ENCODE peak calls at places on chromosomes 11 and 22, in four cellular contexts. E is mucosa of descending colon; A is fibroblast of lung; U is stimulated activated CD4-positive, alpha-beta T cell treated with anti-CD3 and anti-CD28 coated beads, Interleukin-4, amount 100 ng/mL, for 1 hour. T is an unnamed sample.

GRCh38 chr11:8831861-8832260 is 79.1 kb upstream of the AKIP1 start:
- DNase-seq in E (no peak), A (no peak), U (no peak), T (no peak)

GRCh38 chr11:16000065-16000464 is 356.3 kb downstream of the SOX6 start:
- DNase-seq in E (no peak), A (peak), U (no peak), T (peak)

GRCh38 chr22:33902073-33902472 is 18.2 kb downstream of the LARGE1 start:
- DNase-seq in E (no peak), A (no peak), U (no peak), T (no peak)

GRCh38 chr11:46159694-46160093 is 38.4 kb upstream of the PHF21A start:
- DNase-seq in E (no peak), A (no peak), U (no peak), T (no peak)

GRCh38 chr11:76086713-76087635 is 119.3 kb downstream of the WNT11 start:
- DNase-seq in E (no peak), A (peak), U (no peak), T (no peak)

GRCh38 chr11:72224587-72225410 is at the start of gene INPPL1:
- DNase-seq in E (peak), A (peak), U (peak), T (no peak)

GRCh38 chr22:26436903-26437515 is 7.9 kb downstream of the ASPHD2 start:
- DNase-seq in E (peak), A (no peak), U (no peak), T (no peak)

GRCh38 chr11:2528301-2529050 is 83.7 kb downstream of the KCNQ1 start:
- DNase-seq in E (peak), A (no peak), U (no peak), T (no peak)

GRCh38 chr11:10606536-10607208 is 38.2 kb upstream of the LYVE1 start:
- DNase-seq in E (no peak), A (peak), U (no peak), T (no peak)

GRCh38 chr11:38553033-38553432 is 1955.0 kb upstream of the RAG2 start:
- DNase-seq in E (no peak), A (peak), U (no peak), T (peak)

GRCh38 chr22:39558254-39558727 is 12.3 kb upstream of the CACNA1I start:
- DNase-seq in E (no peak), A (no peak), U (no peak), T (no peak)

GRCh38 chr11:3823303-3823702 is 14.9 kb downstream of the PGAP2 start:
- DNase-seq in E (no peak), A (peak), U (no peak), T (peak)

GRCh38 chr22:42292726-42293520 is 22.5 kb upstream of the TCF20 start:
- DNase-seq in E (peak), A (no peak), U (no peak), T (no peak)

GRCh38 chr11:68961245-68961644 is 19.5 kb downstream of the MRGPRD start:
- DNase-seq in E (peak), A (no peak), U (no peak), T (no peak)

GRCh38 chr11:126282361-126282741 is 542 bp upstream of the TIRAP start:
- DNase-seq in E (peak), A (peak), U (peak), T (no peak)

GRCh38 chr11:60899021-60899936 is 7.1 kb downstream of the PRPF19 start:
- DNase-seq in E (no peak), A (peak), U (no peak), T (no peak)

GRCh38 chr11:75351541-75352416 is at the start of gene ARRB1:
- DNase-seq in E (peak), A (peak), U (peak), T (no peak)

GRCh38 chr11:10354389-10354788 is 49.5 kb downstream of the ADM start:
- DNase-seq in E (no peak), A (peak), U (no peak), T (no peak)

GRCh38 chr11:20015101-20015500 is 145.2 kb downstream of the DBX1 start:
- DNase-seq in E (no peak), A (no peak), U (no peak), T (no peak)

GRCh38 chr11:97389270-97389669 is 999.5 kb downstream of the JRKL start:
- DNase-seq in E (no peak), A (no peak), U (no peak), T (no peak)

GRCh38 chr22:47369020-47369419 is 606.6 kb downstream of the TBC1D22A start:
- DNase-seq in E (no peak), A (no peak), U (no peak), T (no peak)

GRCh38 chr11:116217006-116217405 is 555.8 kb downstream of the BUD13 start:
- DNase-seq in E (peak), A (peak), U (peak), T (no peak)

GRCh38 chr11:10592331-10592730 is 23.9 kb upstream of the LYVE1 start:
- DNase-seq in E (no peak), A (peak), U (no peak), T (peak)

GRCh38 chr11:111814567-111814966 is 48.4 kb upstream of the PPP2R1B start:
- DNase-seq in E (no peak), A (peak), U (no peak), T (no peak)

GRCh38 chr11:67300756-67301312 is 2.5 kb upstream of the SSH3 start:
- DNase-seq in E (peak), A (no peak), U (no peak), T (no peak)

T was measured in astrocyte of the cerebellum.